ENCODE peak calls at places on chromosomes 11 and 22, in seven cellular contexts. One of them, this sample, is unnamed.

GRCh38 chr11:47991266-47991830 is 11.0 kb downstream of the PTPRJ start:
- DNase-seq in neural progenitor cell: peak; percentile 26
- DNase-seq in heart left ventricle: peak; percentile 64
- DNase-seq in vagina: no peak
- DNase-seq in psoas muscle: peak; percentile 28
- DNase-seq in PC-9: peak; percentile 73
- DNase-seq in CD8-positive, alpha-beta memory T cell: no peak
- DNase-seq in this sample: no peak

GRCh38 chr11:113521737-113522517 is 46.7 kb upstream of the DRD2 start:
- DNase-seq in vagina: peak; percentile 54
- DNase-seq in heart left ventricle: no peak
- DNase-seq in neural progenitor cell: no peak
- DNase-seq in PC-9: no peak
- DNase-seq in psoas muscle: no peak
- DNase-seq in CD8-positive, alpha-beta memory T cell: no peak
- DNase-seq in this sample: peak; percentile 26

GRCh38 chr22:24996420-24996952 is 44.0 kb downstream of the KIAA1671 start:
- DNase-seq in psoas muscle: no peak
- DNase-seq in neural progenitor cell: peak; percentile 89
- DNase-seq in CD8-positive, alpha-beta memory T cell: no peak
- DNase-seq in PC-9: peak; percentile 85
- DNase-seq in vagina: no peak
- DNase-seq in heart left ventricle: peak; percentile 43
- DNase-seq in this sample: no peak

GRCh38 chr11:2744166-2744565 is 44.4 kb upstream of the KCNQ1OT1 start:
- DNase-seq in neural progenitor cell: no peak
- DNase-seq in CD8-positive, alpha-beta memory T cell: no peak
- DNase-seq in PC-9: no peak
- DNase-seq in psoas muscle: no peak
- DNase-seq in vagina: no peak
- DNase-seq in heart left ventricle: peak; percentile 28
- DNase-seq in this sample: no peak

GRCh38 chr11:70498171-70498571 is 99.8 kb downstream of the CTTN start:
- DNase-seq in PC-9: no peak
- DNase-seq in psoas muscle: no peak
- DNase-seq in heart left ventricle: peak; percentile 22
- DNase-seq in CD8-positive, alpha-beta memory T cell: no peak
- DNase-seq in vagina: no peak
- DNase-seq in neural progenitor cell: no peak
- DNase-seq in this sample: no peak

GRCh38 chr11:117882539-117882938 is 6.1 kb upstream of the FXYD6 start:
- DNase-seq in heart left ventricle: no peak
- DNase-seq in vagina: no peak
- DNase-seq in PC-9: no peak
- DNase-seq in neural progenitor cell: no peak
- DNase-seq in psoas muscle: no peak
- DNase-seq in CD8-positive, alpha-beta memory T cell: no peak
- DNase-seq in this sample: peak; percentile 50

GRCh38 chr11:60916669-60917206 is 2.8 kb downstream of the TMEM109 start:
- DNase-seq in heart left ventricle: no peak
- DNase-seq in psoas muscle: no peak
- DNase-seq in CD8-positive, alpha-beta memory T cell: no peak
- DNase-seq in neural progenitor cell: no peak
- DNase-seq in PC-9: no peak
- DNase-seq in vagina: no peak
- DNase-seq in this sample: no peak

GRCh38 chr11:125925247-125925740 is 20.6 kb upstream of the VSIG10L2 start:
- DNase-seq in CD8-positive, alpha-beta memory T cell: no peak
- DNase-seq in heart left ventricle: no peak
- DNase-seq in psoas muscle: no peak
- DNase-seq in neural progenitor cell: no peak
- DNase-seq in PC-9: no peak
- DNase-seq in vagina: peak; percentile 79
- DNase-seq in this sample: no peak

GRCh38 chr11:31959711-31960110 is 131.2 kb upstream of the RCN1 start:
- DNase-seq in vagina: no peak
- DNase-seq in CD8-positive, alpha-beta memory T cell: no peak
- DNase-seq in psoas muscle: no peak
- DNase-seq in PC-9: peak; percentile 89
- DNase-seq in heart left ventricle: no peak
- DNase-seq in neural progenitor cell: no peak
- DNase-seq in this sample: no peak

GRCh38 chr11:67253872-67254624 is 12.2 kb upstream of the GRK2 start:
- DNase-seq in psoas muscle: no peak
- DNase-seq in CD8-positive, alpha-beta memory T cell: no peak
- DNase-seq in vagina: no peak
- DNase-seq in neural progenitor cell: no peak
- DNase-seq in PC-9: no peak
- DNase-seq in heart left ventricle: no peak
- DNase-seq in this sample: no peak

GRCh38 chr11:29534831-29535230 is 482.0 kb downstream of the KCNA4 start:
- DNase-seq in vagina: no peak
- DNase-seq in heart left ventricle: no peak
- DNase-seq in neural progenitor cell: no peak
- DNase-seq in PC-9: no peak
- DNase-seq in psoas muscle: no peak
- DNase-seq in CD8-positive, alpha-beta memory T cell: no peak
- DNase-seq in this sample: no peak

GRCh38 chr22:35589071-35589735 is 27.9 kb downstream of the MB start:
- DNase-seq in CD8-positive, alpha-beta memory T cell: no peak
- DNase-seq in neural progenitor cell: no peak
- DNase-seq in PC-9: peak; percentile 100
- DNase-seq in vagina: no peak
- DNase-seq in psoas muscle: peak; percentile 84
- DNase-seq in heart left ventricle: peak; percentile 71
- DNase-seq in this sample: peak; percentile 74

GRCh38 chr11:12053606-12054361 is 45.4 kb upstream of the DKK3 start:
- DNase-seq in vagina: peak; percentile 87
- DNase-seq in neural progenitor cell: no peak
- DNase-seq in PC-9: no peak
- DNase-seq in CD8-positive, alpha-beta memory T cell: no peak
- DNase-seq in heart left ventricle: no peak
- DNase-seq in psoas muscle: no peak
- DNase-seq in this sample: peak; percentile 58

GRCh38 chr11:20158597-20159257 is 1.5 kb downstream of the DBX1 start:
- DNase-seq in CD8-positive, alpha-beta memory T cell: no peak
- DNase-seq in heart left ventricle: peak; percentile 49
- DNase-seq in psoas muscle: peak; percentile 44
- DNase-seq in neural progenitor cell: peak; percentile 95
- DNase-seq in vagina: no peak
- DNase-seq in PC-9: no peak
- DNase-seq in this sample: no peak

GRCh38 chr22:33864723-33865130 is 55.5 kb downstream of the LARGE1 start:
- DNase-seq in CD8-positive, alpha-beta memory T cell: no peak
- DNase-seq in PC-9: no peak
- DNase-seq in vagina: no peak
- DNase-seq in neural progenitor cell: no peak
- DNase-seq in heart left ventricle: peak; percentile 72
- DNase-seq in psoas muscle: no peak
- DNase-seq in this sample: peak; percentile 65

GRCh38 chr11:31808268-31808667 is 2.9 kb downstream of the PAX6 start:
- DNase-seq in neural progenitor cell: no peak
- DNase-seq in heart left ventricle: no peak
- DNase-seq in vagina: no peak
- DNase-seq in psoas muscle: no peak
- DNase-seq in CD8-positive, alpha-beta memory T cell: no peak
- DNase-seq in PC-9: no peak
- DNase-seq in this sample: no peak

GRCh38 chr11:125591659-125592304 is 870 bp upstream of the STT3A start:
- DNase-seq in neural progenitor cell: peak; percentile 79
- DNase-seq in CD8-positive, alpha-beta memory T cell: peak; percentile 20
- DNase-seq in vagina: peak; percentile 88
- DNase-seq in PC-9: no peak
- DNase-seq in psoas muscle: peak; percentile 25
- DNase-seq in heart left ventricle: peak; percentile 40
- DNase-seq in this sample: no peak

GRCh38 chr11:10317281-10317755 is 12.4 kb downstream of the ADM start:
- DNase-seq in psoas muscle: no peak
- DNase-seq in neural progenitor cell: peak; percentile 90
- DNase-seq in PC-9: no peak
- DNase-seq in heart left ventricle: no peak
- DNase-seq in CD8-positive, alpha-beta memory T cell: no peak
- DNase-seq in vagina: peak; percentile 78
- DNase-seq in this sample: no peak

GRCh38 chr11:77038825-77039326 is 4.7 kb downstream of the B3GNT6 start:
- DNase-seq in PC-9: no peak
- DNase-seq in heart left ventricle: no peak
- DNase-seq in neural progenitor cell: no peak
- DNase-seq in CD8-positive, alpha-beta memory T cell: no peak
- DNase-seq in vagina: peak; percentile 64
- DNase-seq in psoas muscle: no peak
- DNase-seq in this sample: no peak

GRCh38 chr11:101618691-101619090 is 34.9 kb upstream of the TRPC6 start:
- DNase-seq in neural progenitor cell: no peak
- DNase-seq in heart left ventricle: no peak
- DNase-seq in PC-9: no peak
- DNase-seq in vagina: no peak
- DNase-seq in CD8-positive, alpha-beta memory T cell: no peak
- DNase-seq in psoas muscle: no peak
- DNase-seq in this sample: no peak

GRCh38 chr11:60756307-60757032 is at the start of gene MS4A15:
- DNase-seq in heart left ventricle: no peak
- DNase-seq in PC-9: peak; percentile 57
- DNase-seq in neural progenitor cell: peak; percentile 55
- DNase-seq in vagina: no peak
- DNase-seq in psoas muscle: no peak
- DNase-seq in CD8-positive, alpha-beta memory T cell: no peak
- DNase-seq in this sample: no peak

GRCh38 chr11:87369888-87370287 is 332.2 kb downstream of the TMEM135 start:
- DNase-seq in heart left ventricle: no peak
- DNase-seq in neural progenitor cell: no peak
- DNase-seq in vagina: no peak
- DNase-seq in psoas muscle: no peak
- DNase-seq in PC-9: no peak
- DNase-seq in CD8-positive, alpha-beta memory T cell: no peak
- DNase-seq in this sample: no peak

GRCh38 chr11:111339758-111340388 is 39.2 kb downstream of the POU2AF1 start:
- DNase-seq in psoas muscle: no peak
- DNase-seq in heart left ventricle: no peak
- DNase-seq in CD8-positive, alpha-beta memory T cell: no peak
- DNase-seq in PC-9: no peak
- DNase-seq in vagina: no peak
- DNase-seq in neural progenitor cell: no peak
- DNase-seq in this sample: no peak

GRCh38 chr11:69005183-69005630 is 7.8 kb downstream of the MRGPRF start:
- DNase-seq in CD8-positive, alpha-beta memory T cell: no peak
- DNase-seq in psoas muscle: no peak
- DNase-seq in heart left ventricle: no peak
- DNase-seq in PC-9: no peak
- DNase-seq in vagina: peak; percentile 83
- DNase-seq in neural progenitor cell: no peak
- DNase-seq in this sample: no peak

GRCh38 chr11:69004411-69005182 is 8.4 kb downstream of the MRGPRF start:
- DNase-seq in vagina: peak; percentile 77
- DNase-seq in PC-9: no peak
- DNase-seq in CD8-positive, alpha-beta memory T cell: no peak
- DNase-seq in neural progenitor cell: no peak
- DNase-seq in heart left ventricle: no peak
- DNase-seq in psoas muscle: no peak
- DNase-seq in this sample: no peak

GRCh38 chr11:69003866-69004311 is 9.2 kb downstream of the MRGPRF start:
- DNase-seq in psoas muscle: no peak
- DNase-seq in PC-9: no peak
- DNase-seq in vagina: peak; percentile 82
- DNase-seq in neural progenitor cell: no peak
- DNase-seq in CD8-positive, alpha-beta memory T cell: no peak
- DNase-seq in heart left ventricle: no peak
- DNase-seq in this sample: no peak

GRCh38 chr11:69006816-69007215 is 6.2 kb downstream of the MRGPRF start:
- DNase-seq in CD8-positive, alpha-beta memory T cell: no peak
- DNase-seq in vagina: peak; percentile 70
- DNase-seq in neural progenitor cell: no peak
- DNase-seq in PC-9: no peak
- DNase-seq in heart left ventricle: no peak
- DNase-seq in psoas muscle: no peak
- DNase-seq in this sample: no peak

DNA sequence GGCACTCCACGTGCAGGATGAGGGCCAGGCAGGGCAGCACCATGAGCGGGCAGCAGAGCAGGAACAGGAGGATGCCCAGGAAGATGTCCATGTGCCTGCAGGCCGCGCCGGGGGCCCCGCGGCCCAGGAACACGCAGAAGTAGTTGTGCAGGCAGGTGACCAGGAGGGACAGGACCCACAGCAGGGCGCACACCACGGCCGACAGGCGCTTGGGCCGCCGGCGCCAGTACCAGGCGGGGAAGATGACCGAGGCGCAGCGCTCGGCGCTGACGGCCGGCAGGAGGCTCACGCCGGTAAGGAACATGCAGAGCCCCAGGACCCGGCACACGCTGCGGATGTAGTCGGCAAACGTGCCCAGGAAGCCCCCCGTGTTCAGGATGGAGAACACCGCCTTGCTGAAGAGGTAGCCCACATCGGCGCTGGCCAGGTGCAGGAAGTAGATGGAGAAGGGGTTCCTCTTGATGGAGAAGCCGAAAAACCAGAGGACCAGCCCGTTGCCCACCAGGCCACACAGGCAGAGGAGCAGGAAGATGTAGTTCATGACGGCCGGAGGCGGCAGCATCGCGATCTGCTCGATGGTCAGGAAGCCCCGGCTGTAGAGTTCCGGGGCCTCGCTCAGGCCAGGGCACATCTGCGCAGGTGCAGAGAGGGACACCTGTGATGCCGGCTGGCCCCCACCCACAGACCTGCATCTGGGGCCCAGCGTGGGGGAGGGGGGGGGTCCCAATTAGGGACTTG is 7.2 kb downstream of the MRGPRF start:
- DNase-seq in psoas muscle: no peak
- DNase-seq in neural progenitor cell: no peak
- DNase-seq in vagina: peak; percentile 84
- DNase-seq in CD8-positive, alpha-beta memory T cell: no peak
- DNase-seq in PC-9: no peak
- DNase-seq in heart left ventricle: no peak
- DNase-seq in this sample: no peak
- H3K4me1 ChIP-seq in psoas muscle: no peaks in the 10 kb centered on the region
- H3K4me1 ChIP-seq in neural progenitor cell: peaks cover 3% of the 10 kb centered on the region
- H3K4me1 ChIP-seq in vagina: peaks cover 79% of the 10 kb centered on the region
- H3K4me1 ChIP-seq in CD8-positive, alpha-beta memory T cell: no peaks in the 10 kb centered on the region
- H3K4me1 ChIP-seq in PC-9: peaks cover 34% of the 10 kb centered on the region
- H3K4me1 ChIP-seq in heart left ventricle: no peaks in the 10 kb centered on the region
- H3K4me1 ChIP-seq in this sample: peaks cover 50% of the 10 kb centered on the region

GRCh38 chr11:44304091-44305084 is 5.6 kb downstream of the ALX4 start:
- DNase-seq in PC-9: no peak
- DNase-seq in vagina: no peak
- DNase-seq in heart left ventricle: no peak
- DNase-seq in psoas muscle: no peak
- DNase-seq in CD8-positive, alpha-beta memory T cell: no peak
- DNase-seq in neural progenitor cell: peak; percentile 86
- DNase-seq in this sample: no peak
- H3K4me3 ChIP-seq in PC-9: no peak overlapping the region
- H3K4me3 ChIP-seq in vagina: no peak overlapping the region
- H3K4me3 ChIP-seq in heart left ventricle: no peak overlapping the region
- H3K4me3 ChIP-seq in psoas muscle: peak overlapping the region; percentile 49
- H3K4me3 ChIP-seq in CD8-positive, alpha-beta memory T cell: no peak overlapping the region
- H3K4me3 ChIP-seq in neural progenitor cell: peak overlapping the region; percentile 12
- H3K4me3 ChIP-seq in this sample: no peak overlapping the region

GRCh38 chr11:46249103-46249942 is 28.1 kb upstream of the CREB3L1 start:
- DNase-seq in heart left ventricle: no peak
- DNase-seq in CD8-positive, alpha-beta memory T cell: no peak
- DNase-seq in PC-9: peak; percentile 20
- DNase-seq in neural progenitor cell: no peak
- DNase-seq in psoas muscle: no peak
- DNase-seq in vagina: no peak
- DNase-seq in this sample: no peak
- H3K27ac ChIP-seq in heart left ventricle: no peak overlapping the region
- H3K27ac ChIP-seq in CD8-positive, alpha-beta memory T cell: peak overlapping the region; percentile 52
- H3K27ac ChIP-seq in PC-9: peak overlapping the region; percentile 78
- H3K27ac ChIP-seq in neural progenitor cell: no peak overlapping the region
- H3K27ac ChIP-seq in psoas muscle: peak overlapping the region; percentile 4
- H3K27ac ChIP-seq in vagina: no peak overlapping the region
- H3K27ac ChIP-seq in this sample: no peak overlapping the region

GRCh38 chr11:13461291-13461690 is 1.7 kb downstream of the BTBD10 start:
- DNase-seq in PC-9: no peak
- DNase-seq in heart left ventricle: no peak
- DNase-seq in neural progenitor cell: no peak
- DNase-seq in CD8-positive, alpha-beta memory T cell: no peak
- DNase-seq in vagina: no peak
- DNase-seq in psoas muscle: no peak
- DNase-seq in this sample: no peak
- H3K4me1 ChIP-seq in PC-9: peaks cover 20% of the 10 kb centered on the region
- H3K4me1 ChIP-seq in heart left ventricle: no peaks in the 10 kb centered on the region
- H3K4me1 ChIP-seq in neural progenitor cell: peaks cover 10% of the 10 kb centered on the region
- H3K4me1 ChIP-seq in CD8-positive, alpha-beta memory T cell: peaks cover 24% of the 10 kb centered on the region
- H3K4me1 ChIP-seq in vagina: peaks cover 23% of the 10 kb centered on the region
- H3K4me1 ChIP-seq in psoas muscle: peaks cover 7% of the 10 kb centered on the region
- H3K4me1 ChIP-seq in this sample: peaks cover 7% of the 10 kb centered on the region

This sample was measured in right atrium auricular region.